ENCODE peak calls at places on chromosomes 16 and 17, in seven cellular contexts. B is HepG2, M is T47D, L is K562, H is GM12878, Z is HCT116, C is H1. A is an unnamed sample.

GRCh38 chr17:2055494-2056220 is 754 bp downstream of the HIC1 start:
- DNase-seq in C (no peak), Z (no peak), B (no peak), L (no peak), H (no peak), M (no peak), A (no peak)

GRCh38 chr16:28264656-28265055 is 27.7 kb upstream of the SBK1 start:
- DNase-seq in H (no peak), C (no peak), Z (no peak), M (no peak), L (peak), B (no peak), A (no peak)

GRCh38 chr17:78383725-78384471 is 5.4 kb downstream of the PGS1 start:
- DNase-seq in Z (no peak), C (no peak), H (peak), M (no peak), L (no peak), B (no peak), A (no peak)

GRCh38 chr16:1323296-1324239 is 9.9 kb upstream of the BAIAP3 start:
- DNase-seq in H (no peak), C (no peak), B (no peak), L (no peak), Z (no peak), M (no peak), A (no peak)

GRCh38 chr17:50532452-50533024 is at the start of gene EPN3:
- DNase-seq in C (peak), Z (peak), L (no peak), M (peak), H (no peak), B (no peak), A (peak)

GRCh38 chr17:64073771-64074703 is 53.6 kb upstream of the ICAM2 start:
- DNase-seq in B (no peak), Z (no peak), M (peak), C (no peak), H (peak), L (no peak), A (no peak)

GRCh38 chr17:61400058-61400785 is 579 bp downstream of the TBX2 start:
- DNase-seq in H (no peak), L (no peak), B (no peak), M (peak), Z (no peak), C (peak), A (peak)

GRCh38 chr17:47742319-47743181 is 9.5 kb downstream of the TBX21 start:
- DNase-seq in C (peak), B (peak), H (no peak), Z (no peak), L (peak), M (no peak), A (peak)

GRCh38 chr16:89020068-89020924 is 43.3 kb upstream of the CBFA2T3 start:
- DNase-seq in L (peak), C (no peak), B (no peak), M (peak), Z (no peak), H (peak), A (no peak)

GRCh38 chr16:23103603-23104002 is 45.6 kb downstream of the USP31 start:
- DNase-seq in M (no peak), B (no peak), C (no peak), Z (no peak), H (no peak), L (no peak), A (no peak)

GRCh38 chr16:23104032-23104955 is 45.0 kb downstream of the USP31 start:
- DNase-seq in B (peak), L (no peak), H (no peak), Z (no peak), C (no peak), M (no peak), A (no peak)

GRCh38 chr16:23107117-23107516 is 42.1 kb downstream of the USP31 start:
- DNase-seq in M (no peak), B (no peak), H (no peak), L (no peak), C (no peak), Z (no peak), A (no peak)

GRCh38 chr16:23107878-23108277 is 41.4 kb downstream of the USP31 start:
- DNase-seq in H (no peak), C (no peak), Z (no peak), B (no peak), M (no peak), L (no peak), A (no peak)

DNA sequence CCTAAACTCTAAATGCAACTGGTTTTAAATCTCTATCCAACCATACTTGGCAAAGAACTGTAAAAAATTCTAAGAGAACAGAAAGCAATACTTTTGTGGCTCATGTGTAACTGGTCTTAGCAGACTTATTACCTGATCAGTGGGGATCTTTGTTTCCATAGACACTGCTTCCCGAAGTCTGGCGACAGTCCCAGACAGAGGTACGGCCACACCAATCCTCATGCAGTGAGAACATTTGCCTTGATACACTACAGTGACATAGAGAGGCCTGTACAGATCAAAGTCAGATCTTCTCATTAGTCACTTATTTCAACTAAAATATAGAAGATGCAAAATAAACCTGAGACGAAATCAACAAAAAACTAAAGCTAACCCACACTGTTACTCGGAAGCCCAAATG is 43.9 kb downstream of the USP31 start:
- DNase-seq in Z (no peak), M (no peak), H (no peak), C (no peak), B (no peak), L (no peak), A (no peak)
- TF ChIP-seq JUND in Z (no peak), M (no peak), H (no peak), C (no peak), B (no peak), L (no peak), A (no peak)

GRCh38 chr17:74987909-74988711 is 678 bp downstream of the CDR2L start:
- DNase-seq in L (peak), Z (no peak), H (no peak), M (peak), B (no peak), C (peak), A (peak)
- TF ChIP-seq JUND in L (peak), Z (no peak), H (no peak), M (no peak), B (no peak), C (no peak), A (no peak)

DNA sequence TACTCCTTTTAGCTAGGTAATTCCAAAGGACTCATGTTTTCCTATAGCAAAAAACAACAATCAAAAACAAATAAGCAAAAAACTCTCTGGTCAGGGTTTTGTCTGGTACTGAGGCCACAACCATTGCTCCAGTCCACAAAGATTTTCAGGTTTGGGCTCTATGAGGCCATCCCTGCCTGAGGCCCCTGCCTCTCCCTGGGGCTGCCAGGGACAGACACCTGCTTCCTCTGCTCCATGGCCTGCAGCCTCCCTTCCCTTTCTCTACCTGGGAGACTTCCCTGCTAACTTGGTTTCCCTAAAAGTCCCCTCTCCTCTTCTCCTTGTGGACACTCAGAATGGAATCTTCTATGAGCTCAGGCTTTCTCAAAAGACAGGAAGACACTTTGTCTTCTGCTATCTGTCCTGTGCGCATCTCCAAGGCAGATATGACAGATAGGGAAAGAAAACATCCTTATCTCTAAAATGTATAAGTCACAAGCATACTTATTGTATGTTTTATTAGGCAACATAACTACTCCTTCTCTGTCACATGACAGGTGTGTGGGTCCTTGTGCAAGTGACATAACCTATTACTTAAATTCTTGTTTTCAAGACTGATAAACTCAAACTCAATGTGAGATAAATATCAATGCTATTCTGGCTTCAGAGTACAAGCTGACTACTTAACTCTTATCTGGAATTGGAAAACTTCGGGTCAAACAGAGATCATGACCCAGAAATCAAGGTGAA is 1.2 kb upstream of the ZDHHC1 start:
- DNase-seq in H (no peak), B (no peak), C (no peak), M (no peak), Z (no peak), L (no peak), A (no peak)
- TF ChIP-seq JUND in H (no peak), B (no peak), C (no peak), M (no peak), Z (no peak), L (no peak), A (no peak)

GRCh38 chr17:8803531-8804416 is 4.6 kb upstream of the MFSD6L start:
- DNase-seq in M (peak), Z (no peak), B (peak), L (no peak), C (peak), H (no peak), A (no peak)
- TF ChIP-seq JUND in M (no peak), Z (no peak), B (no peak), L (no peak), C (no peak), H (no peak), A (no peak)

A was measured in SK-N-SH.